ENCODE peak calls at places on chromosome 18, in eight cellular contexts. Y is NB4; K is hepatocyte; M is stimulated activated CD8-positive, alpha-beta memory T cell treated with anti-CD3 and anti-CD28 coated beads, Interleukin-4, amount 100 ng/mL, for 24 hours; B is Kasumi-1; I is skeletal muscle cell; H is germinal center; L is coronary artery. A is an unnamed sample.

GRCh38 chr18:37343542-37343851 is 222.1 kb downstream of the CELF4 start:
- DNase-seq in L (no peak), I (no peak), B (no peak), K (no peak), M (no peak), Y (no peak), H (no peak), A (no peak)

GRCh38 chr18:23115683-23116096 is 19.6 kb upstream of the CABLES1 start:
- DNase-seq in I (peak), Y (no peak), L (no peak), K (peak), B (no peak), M (no peak), H (no peak), A (no peak)

GRCh38 chr18:28905509-28905908 is 728.6 kb upstream of the CDH2 start:
- DNase-seq in Y (peak), M (no peak), B (peak), L (no peak), I (peak), H (no peak), K (no peak), A (no peak)

GRCh38 chr18:23833714-23834113 is 144.5 kb downstream of the LAMA3 start:
- DNase-seq in M (no peak), K (no peak), L (no peak), I (no peak), Y (no peak), B (no peak), H (no peak), A (no peak)

GRCh38 chr18:23487738-23488625 is 15.3 kb upstream of the RMC1 start:
- DNase-seq in L (no peak), H (peak), B (no peak), Y (no peak), K (peak), M (no peak), I (no peak), A (no peak)

GRCh38 chr18:7303306-7303705 is 72.4 kb downstream of the LRRC30 start:
- DNase-seq in I (peak), M (no peak), K (no peak), L (no peak), H (no peak), B (no peak), Y (no peak), A (no peak)

GRCh38 chr18:32349728-32350395 is 120.8 kb downstream of the GAREM1 start:
- DNase-seq in Y (no peak), I (peak), M (no peak), H (no peak), B (no peak), L (peak), K (peak), A (no peak)

GRCh38 chr18:79315589-79315988 is 80.1 kb upstream of the NFATC1 start:
- DNase-seq in I (no peak), H (no peak), M (no peak), K (no peak), B (no peak), Y (no peak), L (no peak), A (no peak)

GRCh38 chr18:61690418-61691138 is 202.2 kb downstream of the RNF152 start:
- DNase-seq in H (no peak), L (no peak), I (no peak), M (no peak), Y (no peak), K (no peak), B (no peak), A (no peak)

GRCh38 chr18:63897072-63897471 is 9.6 kb downstream of the SERPINB2 start:
- DNase-seq in H (no peak), B (no peak), L (no peak), Y (no peak), K (no peak), I (no peak), M (no peak), A (no peak)

GRCh38 chr18:43627833-43628370 is 350.6 kb upstream of the SYT4 start:
- DNase-seq in I (no peak), L (no peak), Y (no peak), H (no peak), B (no peak), M (no peak), K (no peak), A (no peak)

GRCh38 chr18:24465491-24465890 is 5.1 kb downstream of the HRH4 start:
- DNase-seq in M (no peak), Y (peak), K (no peak), B (no peak), I (no peak), L (no peak), H (no peak), A (no peak)

GRCh38 chr18:78978336-78979057 is 1.1 kb upstream of the SALL3 start:
- DNase-seq in K (no peak), L (no peak), I (no peak), M (no peak), H (no peak), Y (no peak), B (no peak), A (no peak)

GRCh38 chr18:2805970-2806943 is 40.5 kb upstream of the EMILIN2 start:
- DNase-seq in K (no peak), L (no peak), M (no peak), H (no peak), B (no peak), I (peak), Y (no peak), A (no peak)

GRCh38 chr18:28065031-28065792 is 111.7 kb downstream of the CDH2 start:
- DNase-seq in Y (no peak), H (no peak), L (no peak), K (peak), I (peak), M (no peak), B (no peak), A (no peak)

GRCh38 chr18:31652355-31652754 is 32.0 kb downstream of the B4GALT6 start:
- DNase-seq in K (no peak), I (no peak), Y (no peak), H (no peak), B (peak), M (no peak), L (no peak), A (no peak)

GRCh38 chr18:23912356-23912755 is 102.2 kb upstream of the TTC39C start:
- DNase-seq in H (no peak), M (no peak), B (no peak), Y (no peak), K (no peak), L (no peak), I (no peak), A (no peak)

GRCh38 chr18:6476201-6476600 is 61.5 kb upstream of the L3MBTL4 start:
- DNase-seq in K (no peak), L (no peak), B (no peak), M (no peak), Y (no peak), H (no peak), I (no peak), A (no peak)

GRCh38 chr18:48388478-48388877 is 20.7 kb downstream of the ZBTB7C start:
- DNase-seq in M (no peak), H (no peak), L (no peak), Y (no peak), K (no peak), I (no peak), B (no peak), A (no peak)

GRCh38 chr18:57561728-57562423 is 24.6 kb downstream of the FECH start:
- DNase-seq in K (peak), Y (peak), L (no peak), H (peak), M (no peak), I (no peak), B (peak), A (no peak)

GRCh38 chr18:42706029-42706608 is 409.4 kb downstream of the RIT2 start:
- DNase-seq in M (no peak), Y (no peak), B (no peak), I (no peak), L (no peak), H (no peak), K (no peak), A (no peak)

GRCh38 chr18:23735021-23735464 is 45.8 kb downstream of the LAMA3 start:
- DNase-seq in B (no peak), H (no peak), K (no peak), L (no peak), I (peak), Y (no peak), M (no peak), A (no peak)

GRCh38 chr18:14914126-14914525 is 166.2 kb downstream of the ANKRD30B start:
- DNase-seq in H (no peak), K (no peak), L (peak), Y (no peak), I (no peak), M (no peak), B (no peak), A (no peak)

GRCh38 chr18:73199151-73199550 is 331.4 kb upstream of the NETO1 start:
- DNase-seq in H (no peak), B (no peak), I (peak), K (no peak), M (no peak), Y (no peak), L (no peak), A (no peak)

A was measured in NK-92 treated with Interleukin-12 subunit alpha and Interleukin-12 subunit beta, amount 100 ng/mL, for 24 hours.